ENCODE peak calls at places on chromosomes 11 and 22, in seven cellular contexts. H is colonic mucosa; X is thoracic aorta; S is cardiac fibroblast; V is neural progenitor cell; C is fibroblast of lung; J is CD8-positive, alpha-beta memory T cell. T is an unnamed sample.

GRCh38 chr11:2574553-2575535 is 125.0 kb downstream of the KCNQ1OT1 start:
- DNase-seq in H (peak; percentile 44), X (no peak), S (no peak), V (no peak), C (no peak), J (no peak), T (no peak)

GRCh38 chr22:37329239-37330140 is 47.2 kb downstream of the CYTH4 start:
- DNase-seq in H (no peak), X (no peak), S (no peak), V (peak; percentile 37), C (peak; percentile 50), J (no peak), T (peak; percentile 51)

GRCh38 chr11:110123003-110123402 is 29.8 kb downstream of the ZC3H12C start:
- DNase-seq in H (no peak), X (no peak), S (peak; percentile 85), V (no peak), C (peak; percentile 36), J (no peak), T (peak; percentile 82)

GRCh38 chr11:69306821-69307220 is 12.9 kb downstream of the MYEOV start:
- DNase-seq in H (no peak), X (no peak), S (no peak), V (no peak), C (no peak), J (no peak), T (no peak)

GRCh38 chr22:33487041-33487716 is 429.0 kb upstream of the SYN3 start:
- DNase-seq in H (no peak), X (no peak), S (no peak), V (no peak), C (no peak), J (no peak), T (no peak)

GRCh38 chr11:83845797-83846196 is 559.6 kb upstream of the CCDC90B start:
- DNase-seq in H (no peak), X (no peak), S (no peak), V (no peak), C (no peak), J (no peak), T (no peak)

GRCh38 chr22:17728786-17729185 is 45.5 kb downstream of the BID start:
- DNase-seq in H (no peak), X (no peak), S (no peak), V (no peak), C (no peak), J (no peak), T (no peak)

GRCh38 chr11:68371176-68372041 is 59.0 kb downstream of the LRP5 start:
- DNase-seq in H (no peak), X (no peak), S (peak; percentile 25), V (no peak), C (no peak), J (no peak), T (peak; percentile 57)

GRCh38 chr22:50624347-50625130 is 3.4 kb downstream of the ARSA start:
- DNase-seq in H (no peak), X (no peak), S (no peak), V (no peak), C (no peak), J (no peak), T (no peak)

GRCh38 chr22:48352086-48352911 is 1475.4 kb downstream of the BRD1 start:
- DNase-seq in H (no peak), X (no peak), S (no peak), V (no peak), C (no peak), J (no peak), T (no peak)

GRCh38 chr11:45658292-45658991 is 7.0 kb downstream of the CHST1 start:
- DNase-seq in H (peak; percentile 40), X (peak; percentile 33), S (peak; percentile 80), V (peak; percentile 66), C (peak; percentile 48), J (no peak), T (peak; percentile 52)

GRCh38 chr22:24402460-24403192 is 24.8 kb upstream of the ADORA2A start:
- DNase-seq in H (peak; percentile 95), X (peak; percentile 83), S (peak; percentile 91), V (no peak), C (peak; percentile 86), J (no peak), T (peak; percentile 93)

GRCh38 chr11:111439905-111440304 is 60.8 kb upstream of the POU2AF1 start:
- DNase-seq in H (no peak), X (no peak), S (no peak), V (no peak), C (no peak), J (no peak), T (no peak)

GRCh38 chr22:32819120-32819519 is 17.6 kb downstream of the TIMP3 start:
- DNase-seq in H (no peak), X (no peak), S (no peak), V (no peak), C (no peak), J (no peak), T (no peak)

GRCh38 chr11:1390603-1391164 is 950 bp downstream of the BRSK2 start:
- DNase-seq in H (no peak), X (no peak), S (no peak), V (peak; percentile 90), C (no peak), J (peak; percentile 11), T (no peak)

GRCh38 chr22:26669060-26669481 is 11.7 kb downstream of the MIAT start:
- DNase-seq in H (no peak), X (no peak), S (peak; percentile 57), V (peak; percentile 47), C (peak; percentile 49), J (no peak), T (no peak)

GRCh38 chr22:41478473-41478872 is 9.6 kb downstream of the ACO2 start:
- DNase-seq in H (no peak), X (no peak), S (no peak), V (no peak), C (no peak), J (no peak), T (no peak)

GRCh38 chr22:50435701-50436115 is 39.1 kb downstream of the SBF1 start:
- DNase-seq in H (no peak), X (no peak), S (no peak), V (no peak), C (no peak), J (no peak), T (no peak)

GRCh38 chr11:34514597-34514996 is 1.0 kb upstream of the ELF5 start:
- DNase-seq in H (no peak), X (no peak), S (no peak), V (no peak), C (no peak), J (no peak), T (no peak)

GRCh38 chr11:126084608-126084912 is 21.9 kb upstream of the CDON start:
- DNase-seq in H (no peak), X (no peak), S (no peak), V (no peak), C (no peak), J (no peak), T (no peak)

GRCh38 chr11:121716060-121716459 is 263.3 kb upstream of the SORL1-AS1 start:
- DNase-seq in H (no peak), X (no peak), S (peak; percentile 25), V (no peak), C (peak; percentile 90), J (no peak), T (peak; percentile 63)

GRCh38 chr11:12294613-12295012 is 82.8 kb upstream of the PARVA start:
- DNase-seq in H (no peak), X (no peak), S (no peak), V (no peak), C (no peak), J (no peak), T (no peak)

GRCh38 chr22:27113211-27114030 is 456.0 kb downstream of the MIAT start:
- DNase-seq in H (peak; percentile 35), X (peak; percentile 76), S (peak; percentile 93), V (no peak), C (peak; percentile 82), J (no peak), T (peak; percentile 99)

DNA sequence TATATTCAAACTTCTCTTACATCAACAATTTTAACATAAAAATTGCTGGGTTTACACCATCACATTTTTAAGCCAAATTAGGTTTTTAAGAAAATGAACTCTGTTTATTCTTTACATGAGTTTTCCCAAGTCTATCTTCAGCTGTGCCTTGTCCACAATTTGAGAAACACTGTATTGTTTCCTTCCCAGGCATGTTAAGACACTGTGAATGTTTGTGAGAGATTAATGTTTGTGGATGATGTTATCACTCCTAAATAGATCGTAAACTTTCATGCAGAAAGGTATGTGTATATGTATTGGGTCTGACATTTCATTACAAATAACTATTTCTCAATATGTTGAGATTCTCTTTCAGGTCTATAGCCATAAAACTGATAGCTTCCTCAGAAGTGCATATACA is 11.5 kb downstream of the OR8D1 start:
- DNase-seq in H (no peak), X (no peak), S (no peak), V (no peak), C (no peak), J (no peak), T (no peak)
- H3K4me3 ChIP-seq in H (no peak overlapping the region), X (no peak overlapping the region), S (no peak overlapping the region), V (no peak overlapping the region), C (no peak overlapping the region), J (no peak overlapping the region), T (no peak overlapping the region)

DNA sequence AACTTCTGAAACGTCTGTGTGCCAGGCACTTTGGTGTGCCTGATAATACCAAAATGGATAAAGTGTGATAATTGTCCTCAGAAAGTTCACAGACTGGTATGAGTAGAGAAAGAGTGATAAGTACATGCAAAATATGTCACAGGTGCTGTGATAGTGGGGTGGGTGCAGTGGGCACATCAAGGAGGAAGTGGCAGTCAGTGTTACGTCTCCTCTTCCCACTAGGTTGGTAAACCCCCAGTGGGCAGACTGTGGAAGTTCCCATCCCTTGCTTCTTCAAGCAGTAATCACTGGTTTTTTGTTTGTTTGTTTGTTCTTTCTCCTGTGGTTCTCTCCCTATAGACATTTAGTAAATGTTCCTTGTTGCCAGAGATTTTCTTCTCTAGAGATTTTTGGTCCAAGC is 5.4 kb downstream of the RNF121 start:
- DNase-seq in H (no peak), X (no peak), S (no peak), V (no peak), C (no peak), J (no peak), T (no peak)
- H3K4me3 ChIP-seq in H (no peak overlapping the region), X (no peak overlapping the region), S (no peak overlapping the region), V (no peak overlapping the region), C (no peak overlapping the region), J (no peak overlapping the region), T (no peak overlapping the region)

GRCh38 chr11:112783945-112784322 is 177.3 kb upstream of the NCAM1 start:
- DNase-seq in H (no peak), X (no peak), S (peak; percentile 8), V (no peak), C (no peak), J (no peak), T (peak; percentile 74)
- H3K4me3 ChIP-seq in H (no peak overlapping the region), X (no peak overlapping the region), S (no peak overlapping the region), V (no peak overlapping the region), C (no peak overlapping the region), J (no peak overlapping the region), T (no peak overlapping the region)

GRCh38 chr22:45445031-45445710 is 31.7 kb downstream of the RIBC2 start:
- DNase-seq in H (no peak), X (no peak), S (no peak), V (no peak), C (no peak), J (no peak), T (no peak)

GRCh38 chr22:45438364-45438763 is 24.9 kb downstream of the RIBC2 start:
- DNase-seq in H (no peak), X (no peak), S (no peak), V (no peak), C (peak; percentile 94), J (no peak), T (no peak)

GRCh38 chr22:45442120-45442519 is 28.6 kb downstream of the RIBC2 start:
- DNase-seq in H (no peak), X (no peak), S (no peak), V (peak; percentile 28), C (no peak), J (no peak), T (no peak)

GRCh38 chr22:45444168-45444567 is 30.7 kb downstream of the RIBC2 start:
- DNase-seq in H (no peak), X (no peak), S (no peak), V (no peak), C (peak; percentile 56), J (no peak), T (peak; percentile 44)

GRCh38 chr22:45441158-45441557 is 27.7 kb downstream of the RIBC2 start:
- DNase-seq in H (peak; percentile 51), X (no peak), S (peak; percentile 73), V (peak; percentile 73), C (peak; percentile 78), J (peak; percentile 28), T (no peak)
- H3K4me3 ChIP-seq in H (no peak overlapping the region), X (no peak overlapping the region), S (no peak overlapping the region), V (no peak overlapping the region), C (no peak overlapping the region), J (peak overlapping the region; percentile 9), T (no peak overlapping the region)

T was measured in astrocyte.